ENCODE peak calls at places on chromosome 14, in five cellular contexts. Q is AG04449, X is cardiac muscle cell, N is ascending aorta, T is foreskin fibroblast. E is an unnamed sample.

GRCh38 chr14:99803106-99803437 is 9.9 kb downstream of the EML1 start:
- DNase-seq in N (no peak), Q (no peak), T (no peak), X (no peak), E (no peak)

GRCh38 chr14:105195533-105196227 is 14.6 kb upstream of the NUDT14 start:
- DNase-seq in T (no peak), N (no peak), Q (no peak), X (peak; percentile 20), E (no peak)

GRCh38 chr14:31955941-31956579 is 121.0 kb upstream of the ARHGAP5 start:
- DNase-seq in X (no peak), Q (no peak), N (no peak), T (no peak), E (no peak)

GRCh38 chr14:80024417-80024816 is 186.9 kb downstream of the DIO2 start:
- DNase-seq in X (no peak), T (no peak), N (no peak), Q (no peak), E (no peak)

GRCh38 chr14:57293851-57294837 is 25.4 kb downstream of the AP5M1 start:
- DNase-seq in X (peak; percentile 35), T (peak; percentile 39), N (no peak), Q (no peak), E (no peak)

GRCh38 chr14:79418649-79419415 is 792.5 kb downstream of the DIO2 start:
- DNase-seq in N (no peak), Q (no peak), X (no peak), T (no peak), E (no peak)

GRCh38 chr14:101064718-101065117 is 161.2 kb upstream of the RTL1 start:
- DNase-seq in X (no peak), N (no peak), T (no peak), Q (no peak), E (no peak)

GRCh38 chr14:90510208-90510607 is 113.4 kb downstream of the CALM1 start:
- DNase-seq in Q (no peak), X (no peak), N (no peak), T (no peak), E (no peak)

GRCh38 chr14:24098927-24099813 is 5.1 kb downstream of the PCK2 start:
- DNase-seq in X (no peak), N (no peak), T (no peak), Q (no peak), E (no peak)

GRCh38 chr14:55446833-55447232 is 6.4 kb upstream of the TBPL2 start:
- DNase-seq in X (peak; percentile 77), N (no peak), Q (no peak), T (peak; percentile 89), E (peak; percentile 67)

GRCh38 chr14:35944847-35945246 is 118.7 kb downstream of the BRMS1L start:
- DNase-seq in Q (no peak), T (no peak), N (no peak), X (no peak), E (no peak)

GRCh38 chr14:46433381-46433780 is 218.2 kb downstream of the RPL10L start:
- DNase-seq in T (no peak), X (no peak), N (no peak), Q (no peak), E (no peak)

GRCh38 chr14:96086032-96086431 is 46.9 kb downstream of the C14orf132 start:
- DNase-seq in N (no peak), X (peak; percentile 70), Q (no peak), T (peak; percentile 96), E (no peak)

GRCh38 chr14:96574633-96575191 is 72.5 kb downstream of the PAPOLA start:
- DNase-seq in N (no peak), T (peak; percentile 86), Q (peak; percentile 9), X (peak; percentile 78), E (peak; percentile 44)

GRCh38 chr14:100538566-100539318 is 48.5 kb downstream of the BEGAIN start:
- DNase-seq in X (no peak), Q (no peak), N (no peak), T (no peak), E (no peak)

GRCh38 chr14:95531473-95531872 is 3.4 kb upstream of the GLRX5 start:
- DNase-seq in T (peak; percentile 92), N (no peak), Q (no peak), X (peak; percentile 62), E (no peak)

GRCh38 chr14:100767003-100767787 is 40.5 kb downstream of the DLK1 start:
- DNase-seq in T (no peak), N (no peak), X (no peak), Q (no peak), E (no peak)

GRCh38 chr14:99402283-99402648 is 78.4 kb downstream of the SETD3 start:
- DNase-seq in T (no peak), X (no peak), N (no peak), Q (no peak), E (no peak)

GRCh38 chr14:75499084-75499875 is 23.0 kb upstream of the BATF start:
- DNase-seq in T (no peak), N (no peak), X (no peak), Q (no peak), E (no peak)

GRCh38 chr14:90675399-90675798 is 140.8 kb downstream of the TTC7B start:
- DNase-seq in Q (peak; percentile 29), T (peak; percentile 66), X (peak; percentile 48), N (peak; percentile 78), E (peak; percentile 61)

GRCh38 chr14:36848213-36848612 is 186.6 kb downstream of the PAX9 start:
- DNase-seq in T (no peak), X (no peak), N (no peak), Q (no peak), E (no peak)

GRCh38 chr14:96512602-96513397 is 10.6 kb downstream of the PAPOLA start:
- DNase-seq in X (no peak), T (no peak), Q (no peak), N (no peak), E (no peak)

GRCh38 chr14:100911665-100912316 is 8.3 kb upstream of the RTL1 start:
- DNase-seq in T (no peak), N (no peak), X (no peak), Q (no peak), E (no peak)

GRCh38 chr14:80356413-80356812 is 145.1 kb upstream of the DIO2 start:
- DNase-seq in T (peak; percentile 56), X (peak; percentile 49), N (no peak), Q (no peak), E (no peak)

GRCh38 chr14:67636361-67636919 is 16.7 kb downstream of the ARG2 start:
- DNase-seq in N (no peak), T (peak; percentile 13), X (peak; percentile 35), Q (peak; percentile 67), E (no peak)

GRCh38 chr14:57390806-57391562 is 598 bp downstream of the NAA30 start:
- DNase-seq in N (peak; percentile 9), Q (no peak), X (peak; percentile 41), T (peak; percentile 58), E (no peak)

GRCh38 chr14:100666403-100666802 is 60.3 kb upstream of the DLK1 start:
- DNase-seq in Q (no peak), T (no peak), N (no peak), X (no peak), E (no peak)

GRCh38 chr14:86714575-86714974 is 1184.6 kb downstream of the FLRT2 start:
- DNase-seq in T (no peak), Q (no peak), N (no peak), X (no peak), E (no peak)

GRCh38 chr14:22600027-22600426 is 1.9 kb downstream of the ABHD4 start:
- DNase-seq in X (no peak), Q (no peak), T (no peak), N (no peak), E (no peak)

GRCh38 chr14:22597771-22598098 is 365 bp upstream of the ABHD4 start:
- DNase-seq in Q (no peak), T (no peak), N (no peak), X (peak; percentile 21), E (no peak)

GRCh38 chr14:22598099-22598895 is at the start of gene ABHD4:
- DNase-seq in N (peak; percentile 35), Q (no peak), T (peak; percentile 87), X (peak; percentile 75), E (no peak)

GRCh38 chr14:22599349-22599748 is 1.2 kb downstream of the ABHD4 start:
- DNase-seq in N (no peak), X (no peak), Q (no peak), T (no peak), E (no peak)

DNA sequence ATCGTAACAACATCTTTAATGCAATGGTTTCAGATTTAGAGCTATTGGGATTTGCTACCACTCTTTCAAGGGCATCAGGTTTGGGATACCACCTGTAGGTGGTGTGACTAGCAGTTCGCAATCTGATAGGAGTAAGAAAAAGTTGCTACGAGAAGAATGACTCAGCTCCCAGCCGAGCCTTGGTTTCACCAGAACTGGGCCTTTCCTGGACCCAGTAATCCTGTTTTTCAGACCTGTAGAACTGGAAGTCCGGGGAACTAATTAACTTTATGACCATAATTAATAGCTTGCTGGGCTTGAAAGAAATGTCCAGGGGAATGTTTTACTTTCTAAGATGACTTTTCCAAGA is 770 bp downstream of the ABHD4 start:
- DNase-seq in T (peak; percentile 75), X (peak; percentile 44), Q (no peak), N (no peak), E (no peak)
- TF ChIP-seq CTCF in T (peak; percentile 29), X (peak; percentile 31), Q (peak; percentile 38), N (no peak), E (peak; percentile 45)

GRCh38 chr14:69480136-69480535 is 4.4 kb upstream of the PLEKHD1 start:
- DNase-seq in Q (no peak), X (no peak), T (no peak), N (no peak), E (no peak)
- H3K4me3 ChIP-seq in Q (no peak overlapping the region), X (no peak overlapping the region), T (no peak overlapping the region), N (no peak overlapping the region), E (no peak overlapping the region)

GRCh38 chr14:28676481-28676880 is 90.1 kb upstream of the FOXG1 start:
- DNase-seq in Q (no peak), N (no peak), T (peak; percentile 69), X (no peak), E (no peak)

GRCh38 chr14:28677381-28677780 is 89.2 kb upstream of the FOXG1 start:
- DNase-seq in N (no peak), Q (no peak), X (no peak), T (no peak), E (no peak)

GRCh38 chr14:28678887-28679286 is 87.7 kb upstream of the FOXG1 start:
- DNase-seq in Q (no peak), X (no peak), N (no peak), T (no peak), E (no peak)

DNA sequence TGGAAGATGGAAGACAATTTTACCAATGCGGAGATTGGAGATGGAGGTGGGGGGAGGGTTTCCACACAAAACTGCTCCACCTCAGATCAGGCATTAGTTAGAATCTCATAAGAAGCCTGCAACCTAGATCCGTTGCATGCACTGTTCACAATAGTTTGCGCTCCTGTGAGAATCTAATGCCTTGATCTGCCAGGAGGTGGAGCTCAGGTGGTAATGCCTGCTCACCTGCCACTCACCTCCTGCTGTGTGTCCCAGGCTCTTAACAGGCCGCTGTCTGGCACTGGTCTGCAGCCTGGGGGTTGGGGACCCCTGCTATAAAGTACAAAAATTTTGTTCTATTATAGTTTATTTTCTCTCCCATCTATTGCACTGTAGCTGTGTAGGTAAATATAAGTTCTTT is 84.9 kb upstream of the FOXG1 start:
- DNase-seq in T (no peak), Q (no peak), X (no peak), N (no peak), E (no peak)
- TF ChIP-seq CTCF in T (no peak), Q (no peak), X (no peak), N (no peak), E (no peak)

DNA sequence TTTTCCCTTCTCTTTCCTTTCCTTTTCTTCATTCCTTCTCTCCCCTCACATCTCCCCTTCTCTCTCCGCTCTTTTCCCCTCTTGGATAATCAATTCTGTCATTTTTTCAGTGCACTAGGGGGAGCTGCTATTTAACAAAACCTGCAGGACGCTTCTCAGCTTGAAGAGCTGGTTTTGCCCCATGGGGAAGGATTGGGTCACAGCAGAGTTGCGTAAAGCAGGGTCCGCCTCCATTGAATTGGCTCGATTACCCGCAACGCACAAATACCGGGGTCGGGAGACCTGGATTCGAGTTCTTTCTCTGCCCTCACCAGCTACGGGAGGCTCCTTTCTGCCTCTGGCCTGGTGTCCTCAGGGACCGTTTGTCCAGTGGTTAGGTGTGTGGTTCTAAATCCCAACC is 42.1 kb upstream of the CHGA start:
- DNase-seq in Q (peak; percentile 2), X (peak; percentile 65), T (peak; percentile 49), N (no peak), E (peak; percentile 3)
- H3K4me3 ChIP-seq in Q (no peak overlapping the region), X (no peak overlapping the region), T (no peak overlapping the region), N (no peak overlapping the region), E (no peak overlapping the region)